ENCODE peak calls at places on chromosomes 1 and 21, in five cellular contexts. J is astrocyte, S is right atrium auricular region, N is fibroblast of lung, M is heart right ventricle. E is an unnamed sample. For H3K36me3, the result is how much of the 10 kb centered on the place peaks cover.

GRCh38 chr1:162316187-162316586 is 60.5 kb downstream of the SPATA46 start:
- DNase-seq in M (no peak), S (no peak), N (no peak), J (no peak), E (no peak)

GRCh38 chr1:81682490-81682889 is 118.2 kb upstream of the ADGRL2 start:
- DNase-seq in N (no peak), J (peak), M (no peak), S (no peak), E (no peak)

GRCh38 chr1:94045465-94046056 is 75.4 kb downstream of the ABCA4 start:
- DNase-seq in N (peak), S (peak), M (peak), J (peak), E (peak)

GRCh38 chr1:58597076-58597475 is 20.0 kb upstream of the TACSTD2 start:
- DNase-seq in N (no peak), S (no peak), J (no peak), M (no peak), E (no peak)

GRCh38 chr1:11350265-11350664 is 77.3 kb downstream of the UBIAD1 start:
- DNase-seq in N (no peak), J (no peak), S (no peak), M (no peak), E (no peak)

GRCh38 chr1:99662581-99663208 is 16.8 kb downstream of the PALMD start:
- DNase-seq in N (peak), S (peak), M (peak), J (no peak), E (no peak)

GRCh38 chr1:104780470-104781078 is 1030.9 kb downstream of the AMY1C start:
- DNase-seq in J (peak), N (peak), M (no peak), S (no peak), E (no peak)

GRCh38 chr1:183025782-183026774 is 2.9 kb downstream of the LAMC1 start:
- DNase-seq in M (no peak), J (no peak), S (no peak), N (peak), E (no peak)

GRCh38 chr1:23559985-23560755 is 869 bp upstream of the ID3 start:
- DNase-seq in N (no peak), S (no peak), M (no peak), J (no peak), E (no peak)

GRCh38 chr1:204751480-204751879 is 65.9 kb upstream of the LRRN2 start:
- DNase-seq in S (no peak), N (no peak), M (no peak), J (no peak), E (no peak)

GRCh38 chr1:98049370-98050115 is 128.7 kb upstream of the DPYD start:
- DNase-seq in S (no peak), J (peak), N (peak), M (no peak), E (no peak)

GRCh38 chr21:45523411-45524101 is 18.7 kb downstream of the SLC19A1 start:
- DNase-seq in M (no peak), N (no peak), J (no peak), S (no peak), E (no peak)

GRCh38 chr21:45524756-45525152 is 17.5 kb downstream of the SLC19A1 start:
- DNase-seq in S (no peak), N (no peak), J (no peak), M (no peak), E (no peak)

GRCh38 chr21:45528028-45528705 is 14.1 kb downstream of the SLC19A1 start:
- DNase-seq in M (no peak), S (no peak), J (no peak), N (no peak), E (no peak)

GRCh38 chr21:45525153-45525909 is 16.9 kb downstream of the SLC19A1 start:
- DNase-seq in M (peak), J (no peak), S (no peak), N (no peak), E (no peak)

GRCh38 chr21:45525910-45526306 is 16.3 kb downstream of the SLC19A1 start:
- DNase-seq in N (no peak), M (no peak), J (no peak), S (no peak), E (no peak)
- H3K36me3 ChIP-seq in N (under half), M (under half), J (under half), S (under half), E (under half)

GRCh38 chr1:226881515-226882185 is 11.2 kb downstream of the PSEN2 start:
- DNase-seq in S (no peak), M (no peak), J (no peak), N (no peak), E (no peak)
- H3K4me3 ChIP-seq in S (no peak), M (no peak), J (no peak), N (no peak), E (peak)

DNA sequence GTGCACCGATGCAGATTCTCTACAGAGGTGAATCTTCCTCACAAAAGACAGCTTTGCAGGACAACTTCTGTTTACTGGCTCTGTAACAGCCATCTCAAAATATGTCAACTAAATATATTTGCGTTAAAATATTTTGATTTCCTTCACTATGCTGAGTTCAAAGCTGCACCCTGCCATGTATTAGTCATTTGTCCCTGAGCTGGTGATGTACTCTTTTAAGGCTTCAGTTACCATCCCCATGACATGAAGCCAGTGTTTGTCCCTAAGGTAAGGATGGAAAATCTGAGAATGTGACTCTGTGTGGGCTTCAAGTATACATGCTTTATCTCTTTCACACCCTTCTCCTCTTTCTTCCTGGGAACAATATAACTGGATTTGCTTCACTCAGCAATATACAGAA is 70.2 kb upstream of the BTG3 start:
- DNase-seq in N (no peak), S (no peak), J (no peak), M (no peak), E (no peak)
- H3K36me3 ChIP-seq in N (under half), S (under half), J (under half), M (under half), E (under half)

DNA sequence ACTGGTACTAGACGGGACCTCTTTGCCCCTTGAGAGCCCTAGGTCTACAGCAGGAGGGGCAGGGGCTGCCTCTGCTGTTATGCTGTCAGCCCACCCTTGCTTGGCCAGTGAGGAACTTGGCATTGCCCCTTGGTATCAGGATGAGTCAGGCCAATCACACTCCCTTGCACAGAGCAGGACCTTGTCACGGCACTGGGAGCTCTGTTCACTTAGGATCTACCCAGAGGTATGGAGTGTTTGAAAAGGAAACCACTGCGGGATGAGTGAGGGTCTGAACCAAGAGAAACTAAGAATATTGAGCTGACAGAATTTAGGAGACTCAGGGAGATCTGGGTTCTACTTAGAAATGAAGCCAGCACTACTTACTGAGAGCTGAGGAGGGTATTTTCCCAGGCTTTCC is 1.8 kb downstream of the FABP3 start:
- DNase-seq in S (no peak), J (no peak), N (no peak), M (peak), E (no peak)
- H3K4me3 ChIP-seq in S (peak), J (no peak), N (peak), M (peak), E (no peak)

GRCh38 chr1:17432412-17432811 is 7.1 kb downstream of the RCC2 start:
- DNase-seq in M (no peak), J (no peak), S (no peak), N (no peak), E (no peak)

GRCh38 chr1:17423781-17424245 is 15.7 kb downstream of the RCC2 start:
- DNase-seq in J (no peak), M (peak), S (no peak), N (peak), E (no peak)

GRCh38 chr1:17425806-17426205 is 13.7 kb downstream of the RCC2 start:
- DNase-seq in S (no peak), M (no peak), N (no peak), J (no peak), E (no peak)

GRCh38 chr1:17429183-17429582 is 10.3 kb downstream of the RCC2 start:
- DNase-seq in M (no peak), N (no peak), J (no peak), S (no peak), E (no peak)

DNA sequence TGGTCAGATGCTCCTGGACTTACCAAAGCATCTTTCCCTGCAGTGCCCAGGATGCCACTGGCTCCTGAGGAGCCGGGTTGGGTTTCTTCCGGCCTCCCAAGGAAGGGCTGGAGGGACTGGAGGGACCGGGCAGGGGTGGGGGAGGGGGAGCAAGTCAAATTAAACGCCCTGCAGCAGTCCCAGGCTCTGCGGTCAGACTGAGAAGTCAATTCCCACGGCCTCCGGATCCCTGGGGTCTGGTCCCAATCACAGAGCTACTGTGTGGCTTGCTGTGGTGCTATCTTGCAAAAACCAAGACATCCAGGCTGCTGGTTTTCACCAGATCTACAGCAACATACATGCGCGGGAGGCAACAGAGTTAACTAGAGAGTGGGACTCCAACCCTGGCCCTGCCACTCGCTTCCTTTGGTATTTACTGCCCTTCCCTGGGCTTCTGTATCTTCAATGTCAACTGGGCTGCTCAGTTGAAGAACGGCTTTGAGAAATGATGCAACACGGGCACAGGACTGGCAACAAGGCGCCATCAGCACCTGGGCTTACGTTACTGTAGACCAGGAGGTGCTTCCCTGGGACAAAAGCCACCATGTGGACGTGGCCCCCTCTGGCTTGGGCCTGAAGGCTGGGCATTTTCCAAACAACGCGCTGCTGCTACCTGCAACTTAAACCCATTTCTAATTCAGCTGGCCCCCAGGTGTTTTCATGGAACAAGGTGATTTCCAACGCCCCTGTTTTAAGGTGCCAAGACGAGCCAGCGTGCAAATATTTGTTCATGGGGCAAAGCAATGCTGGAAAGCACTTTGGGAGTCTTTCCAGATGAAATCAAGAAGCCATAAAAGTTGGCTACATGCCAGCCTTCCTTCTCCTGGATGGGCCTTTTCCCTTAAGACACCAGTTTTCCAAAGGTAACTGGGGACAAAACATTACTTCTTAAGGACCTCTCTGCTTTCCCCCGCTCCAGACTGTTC is 11.5 kb downstream of the RCC2 start:
- DNase-seq in J (no peak), S (no peak), N (no peak), M (peak), E (no peak)
- H3K36me3 ChIP-seq in J (under half), S (under half), N (under half), M (half or more), E (half or more)

GRCh38 chr1:100895540-100896480 is at the start of gene SLC30A7:
- DNase-seq in S (peak), N (peak), J (peak), M (peak), E (peak)
- H3K4me3 ChIP-seq in S (peak), N (peak), J (peak), M (peak), E (peak)

GRCh38 chr1:248851390-248851789 is 7.5 kb downstream of the ZNF692 start:
- DNase-seq in M (no peak), N (no peak), J (no peak), S (peak), E (no peak)

GRCh38 chr1:248853668-248854375 is 5.1 kb downstream of the ZNF692 start:
- DNase-seq in J (no peak), M (no peak), S (peak), N (no peak), E (no peak)

GRCh38 chr1:248852548-248852947 is 6.3 kb downstream of the ZNF692 start:
- DNase-seq in J (no peak), N (no peak), S (peak), M (no peak), E (no peak)

GRCh38 chr1:248850536-248851251 is 8.2 kb downstream of the ZNF692 start:
- DNase-seq in M (no peak), S (peak), N (no peak), J (no peak), E (no peak)

DNA sequence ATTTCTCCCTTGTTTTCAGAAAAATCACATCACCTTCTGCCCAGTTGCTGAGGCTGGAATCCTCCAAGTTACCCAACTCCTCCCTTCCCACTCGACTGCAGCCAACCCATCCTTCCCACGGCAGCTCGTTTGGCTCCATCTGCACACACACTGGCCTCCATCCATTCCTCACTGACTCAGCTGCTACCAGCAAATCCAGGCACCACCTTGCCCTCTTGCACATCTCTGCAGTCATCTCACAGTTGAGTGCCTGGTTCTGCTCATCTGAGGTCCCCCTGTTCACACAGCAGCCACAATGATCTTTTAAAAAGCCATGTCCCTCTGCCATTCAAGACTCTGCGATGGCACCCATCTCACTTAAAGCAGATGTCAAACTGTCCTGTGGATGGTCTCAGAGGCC is 5.9 kb downstream of the ZNF692 start:
- DNase-seq in J (peak), S (peak), N (peak), M (no peak), E (no peak)
- H3K36me3 ChIP-seq in J (under half), S (under half), N (under half), M (under half), E (under half)